ENCODE peak calls at places on chromosome 15, in nine cellular contexts. Q, G, T, V, E, K, X, P and L are unnamed samples. For H3K36me3 and H3K27me3, the result is how much of the 10 kb centered on the place peaks cover.

GRCh38 chr15:56832125-56832524 is 86.3 kb upstream of the TCF12 start:
- DNase-seq in V (no peak), X (peak), G (no peak), P (no peak), T (peak), K (no peak), E (no peak), Q (no peak), L (no peak)

GRCh38 chr15:41980654-41981323 is 8.4 kb upstream of the EHD4 start:
- DNase-seq in Q (no peak), G (no peak), V (peak), X (peak), K (no peak), T (no peak), P (no peak), E (no peak), L (no peak)

GRCh38 chr15:45429974-45430792 is 51.8 kb upstream of the GATM start:
- DNase-seq in V (peak), X (peak), Q (peak), K (peak), G (peak), T (no peak), E (peak), P (peak), L (peak)

GRCh38 chr15:52503788-52504496 is 24.7 kb downstream of the MYO5A start:
- DNase-seq in P (peak), Q (peak), T (peak), K (no peak), G (no peak), V (no peak), E (no peak), X (no peak), L (no peak)

GRCh38 chr15:44029940-44030568 is 165.0 kb downstream of the FRMD5 start:
- DNase-seq in V (no peak), Q (no peak), E (no peak), T (peak), P (no peak), G (no peak), K (no peak), X (no peak), L (no peak)

GRCh38 chr15:78234515-78235040 is at the start of gene ACSBG1:
- DNase-seq in K (peak), G (no peak), E (no peak), X (no peak), T (no peak), P (no peak), V (no peak), Q (no peak), L (peak)

GRCh38 chr15:98322551-98322950 is 325.8 kb upstream of the IGF1R start:
- DNase-seq in K (no peak), V (no peak), G (no peak), X (no peak), T (peak), E (no peak), P (no peak), Q (no peak), L (no peak)

GRCh38 chr15:87604857-87605446 is 651.6 kb downstream of the NTRK3 start:
- DNase-seq in E (no peak), V (no peak), G (no peak), Q (no peak), T (no peak), K (peak), X (no peak), P (no peak), L (peak)

GRCh38 chr15:63481105-63481810 is 23.1 kb upstream of the USP3 start:
- DNase-seq in V (no peak), X (no peak), T (peak), P (no peak), Q (peak), K (no peak), G (no peak), E (no peak), L (no peak)

GRCh38 chr15:69125236-69125635 is 35.2 kb upstream of the GLCE start:
- DNase-seq in G (no peak), X (no peak), P (no peak), V (no peak), K (peak), T (no peak), E (no peak), Q (no peak), L (no peak)

GRCh38 chr15:99120050-99120777 is 15.3 kb downstream of the SYNM start:
- DNase-seq in V (no peak), Q (no peak), P (no peak), E (no peak), G (no peak), X (peak), T (no peak), K (no peak), L (no peak)

GRCh38 chr15:63186065-63186464 is 3.3 kb upstream of the RAB8B start:
- DNase-seq in G (no peak), E (no peak), P (no peak), K (no peak), T (peak), X (no peak), Q (no peak), V (no peak), L (no peak)

GRCh38 chr15:60511351-60512157 is 32.6 kb upstream of the ICE2 start:
- DNase-seq in T (no peak), E (no peak), V (no peak), Q (no peak), K (no peak), X (no peak), P (no peak), G (no peak), L (no peak)

GRCh38 chr15:60509470-60509869 is 30.5 kb upstream of the ICE2 start:
- DNase-seq in P (no peak), T (peak), E (no peak), X (no peak), Q (no peak), K (no peak), G (no peak), V (no peak), L (no peak)

GRCh38 chr15:60508442-60508841 is 29.5 kb upstream of the ICE2 start:
- DNase-seq in E (no peak), P (no peak), V (no peak), K (no peak), T (no peak), G (no peak), Q (no peak), X (no peak), L (no peak)

GRCh38 chr15:60507596-60508424 is 28.9 kb upstream of the ICE2 start:
- DNase-seq in T (peak), E (no peak), G (peak), X (no peak), K (peak), V (peak), P (peak), Q (peak), L (peak)

DNA sequence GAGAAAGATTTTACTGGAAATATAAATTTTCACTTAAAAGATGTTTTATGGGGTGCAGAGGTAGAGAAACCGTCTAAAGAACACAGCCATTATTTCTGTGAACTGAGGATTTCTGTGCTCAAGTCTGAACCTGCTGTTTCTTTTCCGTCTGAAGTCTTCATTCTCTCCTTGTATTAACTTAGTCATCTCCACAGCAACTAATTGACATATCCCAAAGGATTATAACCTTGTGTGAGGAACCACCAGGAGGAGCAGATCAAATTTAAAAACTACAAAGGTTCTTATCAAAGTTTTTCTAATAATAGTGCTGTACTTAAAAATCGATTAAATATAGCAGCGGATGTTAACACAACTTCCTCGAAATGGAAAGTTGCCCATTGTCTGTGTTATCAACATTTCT is 31.1 kb upstream of the ICE2 start:
- DNase-seq in Q (no peak), G (no peak), X (no peak), K (no peak), T (peak), V (no peak), E (no peak), P (no peak), L (no peak)
- H3K36me3 ChIP-seq in Q (under half), G (half or more), X (under half), K (under half), T (under half), V (under half), E (under half), P (under half), L (under half)

GRCh38 chr15:28260317-28260716 is 61.7 kb downstream of the HERC2 start:
- DNase-seq in G (no peak), Q (no peak), K (no peak), X (no peak), T (no peak), E (no peak), P (no peak), V (no peak), L (no peak)
- H3K4me3 ChIP-seq in G (no peak), Q (no peak), K (no peak), X (no peak), T (no peak), E (no peak), P (no peak), V (no peak), L (no peak)

GRCh38 chr15:100785181-100786138 is 94.2 kb upstream of the ALDH1A3 start:
- DNase-seq in G (no peak), P (no peak), T (peak), K (no peak), X (no peak), V (no peak), Q (no peak), E (peak), L (peak)
- H3K27me3 ChIP-seq in G (under half), P (under half), T (under half), K (under half), X (under half), V (under half), Q (under half), E (under half), L (under half)

GRCh38 chr15:88650556-88650955 is 11.7 kb downstream of the ISG20 start:
- DNase-seq in T (no peak), K (no peak), P (no peak), G (no peak), E (peak), V (no peak), X (no peak), Q (no peak), L (peak)
- H3K36me3 ChIP-seq in T (under half), K (under half), P (under half), G (under half), E (under half), V (under half), X (under half), Q (under half), L (under half)

GRCh38 chr15:67210555-67211168 is 43.8 kb downstream of the AAGAB start:
- DNase-seq in K (no peak), V (no peak), X (no peak), Q (no peak), G (no peak), E (no peak), T (no peak), P (no peak), L (no peak)
- H3K4me3 ChIP-seq in K (no peak), V (no peak), X (no peak), Q (no peak), G (no peak), E (no peak), T (no peak), P (no peak), L (no peak)

GRCh38 chr15:70399204-70399603 is 301.5 kb upstream of the TLE3 start:
- DNase-seq in G (no peak), P (no peak), K (no peak), Q (no peak), X (no peak), V (no peak), T (no peak), E (no peak), L (no peak)
- H3K27me3 ChIP-seq in G (under half), P (half or more), K (under half), Q (under half), X (under half), V (under half), T (under half), E (under half), L (under half)

GRCh38 chr15:33722005-33722672 is 246.2 kb upstream of the CHRM5 start:
- DNase-seq in X (no peak), Q (peak), G (no peak), T (peak), E (no peak), K (no peak), P (peak), V (no peak), L (no peak)

GRCh38 chr15:33722673-33723015 is 245.7 kb upstream of the CHRM5 start:
- DNase-seq in P (no peak), Q (no peak), K (no peak), T (no peak), G (no peak), X (no peak), V (no peak), E (no peak), L (no peak)

GRCh38 chr15:33729648-33730047 is 238.6 kb upstream of the CHRM5 start:
- DNase-seq in G (no peak), K (peak), P (no peak), Q (no peak), T (peak), X (no peak), V (no peak), E (no peak), L (no peak)

GRCh38 chr15:33720952-33721351 is 247.3 kb upstream of the CHRM5 start:
- DNase-seq in G (no peak), V (no peak), X (no peak), Q (no peak), T (peak), P (peak), E (no peak), K (no peak), L (no peak)

DNA sequence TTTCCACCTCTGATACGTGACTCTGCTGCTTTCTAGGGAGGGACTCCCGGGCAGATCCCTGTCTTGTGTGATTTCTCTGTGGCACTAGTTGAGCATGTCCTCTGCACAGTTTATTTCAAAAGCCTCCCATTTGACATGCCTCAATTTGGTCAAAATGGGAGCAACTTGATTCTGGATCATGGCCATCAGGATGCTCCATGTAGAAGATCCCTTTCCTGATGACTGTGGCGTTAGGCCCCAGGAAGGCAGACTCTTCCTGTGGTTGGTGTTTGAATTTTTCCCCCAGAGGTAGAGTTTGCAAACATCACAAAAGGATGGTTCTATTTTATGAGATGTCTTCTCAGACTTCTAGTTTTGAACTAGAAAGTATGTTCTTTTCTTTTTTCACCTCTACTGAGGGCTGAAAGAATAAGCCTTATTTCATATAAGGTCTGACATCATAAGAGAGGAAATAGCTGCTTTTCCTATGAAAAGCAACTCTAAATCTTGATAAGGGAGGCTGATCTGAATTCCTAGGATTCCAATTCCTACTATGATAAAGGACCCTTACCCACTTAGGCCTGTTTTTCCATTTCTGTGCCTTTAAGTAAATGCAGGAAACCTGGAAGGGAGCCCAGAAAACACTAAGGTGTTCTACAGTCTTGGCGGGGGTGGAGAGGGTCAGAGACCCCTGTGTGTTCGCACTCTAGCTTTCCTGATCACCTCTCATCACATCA is 243.8 kb upstream of the CHRM5 start:
- DNase-seq in V (no peak), K (peak), P (no peak), T (no peak), X (no peak), E (no peak), Q (no peak), G (no peak), L (no peak)
- H3K36me3 ChIP-seq in V (under half), K (under half), P (under half), T (under half), X (under half), E (under half), Q (under half), G (under half), L (under half)

GRCh38 chr15:84914351-84914750 is 29.9 kb downstream of the SLC28A1 start:
- DNase-seq in G (no peak), K (no peak), X (no peak), V (no peak), Q (no peak), T (no peak), P (no peak), E (no peak), L (no peak)
- H3K4me3 ChIP-seq in G (no peak), K (no peak), X (no peak), V (no peak), Q (no peak), T (no peak), P (no peak), E (no peak), L (no peak)

GRCh38 chr15:40925863-40926658 is 3.1 kb upstream of the DLL4 start:
- DNase-seq in Q (no peak), X (no peak), K (peak), P (no peak), T (no peak), V (no peak), G (no peak), E (no peak), L (peak)
- H3K27me3 ChIP-seq in Q (under half), X (under half), K (half or more), P (under half), T (under half), V (under half), G (half or more), E (under half), L (half or more)